ENCODE peak calls at places on chromosomes 16 and 17, in four cellular contexts. P, H, G and B are unnamed samples.

GRCh38 chr17:63399856-63400255 is 46.2 kb downstream of the CYB561 start:
- DNase-seq in H (peak; percentile 91), G (no peak), P (peak; percentile 51), B (no peak)

GRCh38 chr16:84498859-84499620 is 5.4 kb downstream of the MEAK7 start:
- DNase-seq in P (no peak), G (no peak), H (no peak), B (no peak)

GRCh38 chr17:21041753-21042433 is 918 bp downstream of the USP22 start:
- DNase-seq in P (peak; percentile 83), H (peak; percentile 95), G (peak; percentile 77), B (peak; percentile 68)

GRCh38 chr16:24989417-24989978 is 25.7 kb downstream of the ARHGAP17 start:
- DNase-seq in H (no peak), P (no peak), G (no peak), B (no peak)

GRCh38 chr16:21946889-21947635 is 6.1 kb upstream of the UQCRC2 start:
- DNase-seq in P (no peak), G (no peak), H (no peak), B (no peak)

GRCh38 chr17:47957591-47958490 is at the start of gene PRR15L:
- DNase-seq in P (no peak), H (no peak), G (no peak), B (no peak)

GRCh38 chr16:84303023-84303422 is 8.3 kb downstream of the WFDC1 start:
- DNase-seq in H (peak; percentile 90), P (peak; percentile 25), G (no peak), B (no peak)

GRCh38 chr16:71230122-71230845 is at the start of gene HYDIN:
- DNase-seq in G (no peak), H (no peak), P (no peak), B (peak; percentile 17)

GRCh38 chr16:55331648-55332185 is 7.7 kb downstream of the IRX6 start:
- DNase-seq in H (no peak), G (no peak), P (no peak), B (no peak)

GRCh38 chr17:50095626-50096037 is 481 bp downstream of the PDK2 start:
- DNase-seq in P (no peak), G (no peak), H (no peak), B (no peak)

GRCh38 chr17:20852541-20853370 is 190.1 kb downstream of the USP22 start:
- DNase-seq in G (no peak), P (peak; percentile 46), H (peak; percentile 75), B (no peak)

GRCh38 chr16:9123871-9124270 is 32.4 kb downstream of the HAPSTR1 start:
- DNase-seq in P (no peak), G (no peak), H (peak; percentile 71), B (peak; percentile 65)

GRCh38 chr17:4586043-4586442 is 1.7 kb downstream of the SMTNL2 start:
- DNase-seq in G (no peak), P (no peak), H (peak; percentile 58), B (no peak)

GRCh38 chr16:69483611-69484010 is 59.2 kb downstream of the CYB5B start:
- DNase-seq in P (no peak), H (peak; percentile 27), G (no peak), B (no peak)

GRCh38 chr16:73060948-73061495 is 13.1 kb upstream of the ZFHX3 start:
- DNase-seq in H (peak; percentile 24), P (no peak), G (no peak), B (no peak)

GRCh38 chr16:89842471-89843408 is 14.5 kb downstream of the SPIRE2 start:
- DNase-seq in P (no peak), H (no peak), G (no peak), B (peak; percentile 87)

GRCh38 chr16:68289621-68290329 is 21.0 kb downstream of the SLC7A6OS start:
- DNase-seq in H (no peak), P (no peak), G (no peak), B (no peak)

GRCh38 chr16:78122774-78123315 is 23.4 kb downstream of the WWOX start:
- DNase-seq in G (no peak), P (no peak), H (no peak), B (peak; percentile 52)

GRCh38 chr16:48498761-48499600 is 111.0 kb downstream of the N4BP1 start:
- DNase-seq in P (peak; percentile 74), G (peak; percentile 42), H (peak; percentile 86), B (no peak)

GRCh38 chr16:51982715-51983680 is 563.9 kb downstream of the TOX3 start:
- DNase-seq in H (no peak), P (peak; percentile 19), G (no peak), B (peak; percentile 11)

GRCh38 chr17:78272181-78272913 is 40.9 kb downstream of the TMEM235 start:
- DNase-seq in H (peak; percentile 92), P (no peak), G (no peak), B (no peak)

GRCh38 chr16:26993511-26993910 is 73.2 kb upstream of the C16orf82 start:
- DNase-seq in P (no peak), H (no peak), G (no peak), B (no peak)

GRCh38 chr16:17313085-17313611 is 157.6 kb downstream of the XYLT1 start:
- DNase-seq in G (peak; percentile 33), P (peak; percentile 85), H (peak; percentile 98), B (no peak)

GRCh38 chr17:50062323-50063243 is 6.7 kb downstream of the ITGA3 start:
- DNase-seq in H (peak; percentile 93), P (peak; percentile 59), G (no peak), B (peak; percentile 88)

GRCh38 chr16:83389751-83390150 is 418.0 kb upstream of the HSBP1 start:
- DNase-seq in G (no peak), P (no peak), H (no peak), B (no peak)

GRCh38 chr16:86067936-86068335 is 169.0 kb downstream of the IRF8 start:
- DNase-seq in P (no peak), H (no peak), G (no peak), B (no peak)

GRCh38 chr17:78559749-78560368 is 17.3 kb downstream of the DNAH17 start:
- DNase-seq in G (no peak), H (no peak), P (no peak), B (no peak)

GRCh38 chr16:13779676-13780075 is 140.3 kb upstream of the ERCC4 start:
- DNase-seq in G (no peak), H (no peak), P (no peak), B (no peak)

DNA sequence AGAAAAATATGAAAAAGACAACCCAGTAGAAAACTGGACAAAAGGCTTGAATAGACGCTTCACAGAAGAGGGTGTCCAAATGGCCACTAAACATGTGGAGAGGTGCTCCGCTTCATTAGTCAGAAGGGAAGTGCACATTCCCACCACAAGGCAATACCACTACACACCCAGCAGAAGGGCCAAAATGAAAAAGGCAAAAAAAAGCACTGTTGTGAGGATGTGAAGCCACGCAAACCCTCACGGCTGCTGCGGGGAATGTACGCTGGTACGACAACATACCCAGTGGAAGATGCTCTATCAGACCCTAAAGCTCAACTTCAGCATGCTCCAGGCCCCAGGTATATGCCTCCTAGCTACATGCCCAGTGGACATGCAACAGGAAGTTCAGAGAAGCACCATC is 17.0 kb downstream of the PIK3R5 start:
- DNase-seq in G (no peak), H (no peak), P (no peak), B (no peak)
- TF ChIP-seq POLR2A in G (no peak), H (no peak), P (no peak), B (no peak)

DNA sequence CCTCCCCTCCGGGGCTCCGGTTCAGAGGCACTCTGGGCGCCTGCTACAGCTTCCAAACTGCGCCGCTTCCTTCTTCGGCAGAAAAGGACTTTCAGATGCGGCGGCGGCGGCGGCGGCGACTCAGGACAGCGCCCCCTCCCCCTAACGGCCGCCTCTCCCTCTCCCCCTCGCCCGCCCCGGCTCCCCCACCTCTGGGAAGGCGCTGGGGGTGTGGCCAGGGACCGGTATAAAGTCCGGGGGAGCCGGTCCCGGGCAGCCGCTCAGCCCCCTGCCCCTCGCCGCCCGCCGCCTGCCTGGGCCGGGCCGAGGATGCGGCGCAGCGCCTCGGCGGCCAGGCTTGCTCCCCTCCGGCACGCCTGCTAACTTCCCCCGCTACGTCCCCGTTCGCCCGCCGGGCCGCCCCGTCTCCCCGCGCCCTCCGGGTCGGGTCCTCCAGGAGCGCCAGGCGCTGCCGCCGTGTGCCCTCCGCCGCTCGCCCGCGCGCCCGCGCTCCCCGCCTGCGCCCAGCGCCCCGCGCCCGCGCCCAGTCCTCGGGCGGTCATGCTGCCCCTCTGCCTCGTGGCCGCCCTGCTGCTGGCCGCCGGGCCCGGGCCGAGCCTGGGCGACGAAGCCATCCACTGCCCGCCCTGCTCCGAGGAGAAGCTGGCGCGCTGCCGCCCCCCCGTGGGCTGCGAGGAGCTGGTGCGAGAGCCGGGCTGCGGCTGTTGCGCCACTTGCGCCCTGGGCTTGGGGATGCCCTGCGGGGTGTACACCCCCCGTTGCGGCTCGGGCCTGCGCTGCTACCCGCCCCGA is at the start of gene IGFBP4:
- DNase-seq in P (peak; percentile 91), G (peak; percentile 82), H (peak; percentile 94), B (peak; percentile 74)
- TF ChIP-seq POLR2A in P (peak; percentile 65), G (peak; percentile 79), H (no peak), B (peak; percentile 24)

GRCh38 chr16:88523381-88524159 is 46.6 kb upstream of the ZC3H18 start:
- DNase-seq in P (no peak), G (no peak), H (no peak), B (no peak)

GRCh38 chr16:88524973-88525662 is 45.1 kb upstream of the ZC3H18 start:
- DNase-seq in H (no peak), P (no peak), G (no peak), B (no peak)

GRCh38 chr16:88526008-88526905 is 43.9 kb upstream of the ZC3H18 start:
- DNase-seq in G (no peak), H (no peak), P (no peak), B (no peak)

GRCh38 chr16:88525663-88525990 is 44.6 kb upstream of the ZC3H18 start:
- DNase-seq in G (no peak), P (no peak), H (no peak), B (no peak)

DNA sequence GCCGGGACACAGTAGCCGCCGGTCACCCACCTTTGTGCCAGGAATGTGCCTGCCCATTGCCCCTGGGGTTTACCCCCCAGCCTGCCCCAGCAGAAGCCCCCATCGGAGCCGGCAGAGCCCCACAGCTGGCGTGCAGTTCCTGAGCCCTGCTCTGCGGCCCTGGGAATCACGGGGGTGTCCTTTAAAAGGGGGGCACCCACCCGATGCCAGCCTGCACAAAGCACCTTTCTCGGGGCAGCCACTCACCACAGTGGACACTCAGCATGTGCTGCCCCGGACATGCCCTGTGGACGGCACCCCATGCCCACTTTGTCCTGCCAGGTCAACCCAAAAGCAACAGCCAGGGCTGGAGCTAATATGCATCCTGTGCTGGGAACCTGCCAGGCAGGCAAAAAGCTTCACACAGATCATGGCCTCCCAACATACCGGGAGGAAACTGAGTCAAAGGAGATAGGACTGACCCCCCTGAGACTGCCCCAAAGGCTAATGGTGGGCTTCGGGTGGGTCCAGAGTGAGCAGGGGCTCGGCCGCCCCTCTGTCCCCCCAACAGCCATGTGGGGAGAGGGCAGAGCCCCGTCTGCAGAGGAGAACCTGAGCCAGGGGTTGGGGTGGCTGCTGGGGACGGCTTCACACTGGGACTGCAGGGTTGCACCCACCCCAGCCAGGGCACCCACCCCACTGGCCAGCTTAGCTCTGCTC is 45.8 kb upstream of the ZC3H18 start:
- DNase-seq in G (no peak), P (no peak), H (no peak), B (no peak)
- TF ChIP-seq POLR2A in G (no peak), P (no peak), H (no peak), B (no peak)

GRCh38 chr16:1818204-1818872 is 8.3 kb downstream of the HAGH start:
- DNase-seq in H (no peak), P (no peak), G (no peak), B (no peak)
- TF ChIP-seq POLR2A in H (no peak), P (no peak), G (no peak), B (no peak)